ENCODE peak calls at places on chromosomes 7 and 10, in four cellular contexts. One of them, this sample, is unnamed.

GRCh38 chr7:74033372-74034311 is 5.7 kb downstream of the ELN start:
- DNase-seq in PC-3: no peak
- DNase-seq in fibroblast of lung: peak; percentile 72
- DNase-seq in SK-N-SH: peak; percentile 97
- DNase-seq in this sample: no peak

GRCh38 chr7:136400877-136401276 is 423.7 kb upstream of the MTPN start:
- DNase-seq in fibroblast of lung: no peak
- DNase-seq in PC-3: no peak
- DNase-seq in SK-N-SH: no peak
- DNase-seq in this sample: no peak

GRCh38 chr10:130111848-130112180 is 1.2 kb upstream of the C10orf143 start:
- DNase-seq in fibroblast of lung: no peak
- DNase-seq in PC-3: no peak
- DNase-seq in SK-N-SH: no peak
- DNase-seq in this sample: no peak

GRCh38 chr7:138752568-138753518 is 45.0 kb upstream of the TMEM213 start:
- DNase-seq in PC-3: peak; percentile 98
- DNase-seq in SK-N-SH: peak; percentile 43
- DNase-seq in fibroblast of lung: no peak
- DNase-seq in this sample: no peak

GRCh38 chr10:109665321-109665720 is 258.0 kb downstream of the XPNPEP1 start:
- DNase-seq in PC-3: no peak
- DNase-seq in SK-N-SH: no peak
- DNase-seq in fibroblast of lung: no peak
- DNase-seq in this sample: no peak

GRCh38 chr7:102412548-102412947 is 16.4 kb downstream of the PRKRIP1 start:
- DNase-seq in fibroblast of lung: peak; percentile 25
- DNase-seq in PC-3: peak; percentile 43
- DNase-seq in SK-N-SH: peak; percentile 73
- DNase-seq in this sample: no peak

GRCh38 chr7:41699532-41699931 is 3.4 kb downstream of the INHBA start:
- DNase-seq in PC-3: no peak
- DNase-seq in SK-N-SH: no peak
- DNase-seq in fibroblast of lung: no peak
- DNase-seq in this sample: no peak

GRCh38 chr10:22554481-22555182 is 159.7 kb downstream of the PIP4K2A start:
- DNase-seq in PC-3: no peak
- DNase-seq in fibroblast of lung: peak; percentile 93
- DNase-seq in SK-N-SH: peak; percentile 57
- DNase-seq in this sample: no peak

GRCh38 chr10:124999433-125000365 is 57.8 kb downstream of the ZRANB1 start:
- DNase-seq in SK-N-SH: peak; percentile 27
- DNase-seq in fibroblast of lung: peak; percentile 95
- DNase-seq in PC-3: no peak
- DNase-seq in this sample: no peak

GRCh38 chr7:127976056-127976455 is 55.2 kb downstream of the LRRC4 start:
- DNase-seq in SK-N-SH: no peak
- DNase-seq in fibroblast of lung: peak; percentile 23
- DNase-seq in PC-3: no peak
- DNase-seq in this sample: no peak

GRCh38 chr7:98870071-98870651 is 347 bp upstream of the TMEM130 start:
- DNase-seq in fibroblast of lung: peak; percentile 16
- DNase-seq in SK-N-SH: peak; percentile 86
- DNase-seq in PC-3: peak; percentile 27
- DNase-seq in this sample: no peak

GRCh38 chr10:62691331-62691730 is 113.2 kb upstream of the ADO start:
- DNase-seq in PC-3: no peak
- DNase-seq in fibroblast of lung: no peak
- DNase-seq in SK-N-SH: no peak
- DNase-seq in this sample: no peak

GRCh38 chr7:23783115-23783514 is 73.1 kb downstream of the STK31 start:
- DNase-seq in PC-3: no peak
- DNase-seq in fibroblast of lung: no peak
- DNase-seq in SK-N-SH: no peak
- DNase-seq in this sample: no peak

GRCh38 chr7:90516257-90516656 is 46.8 kb downstream of the PTTG1IP2 start:
- DNase-seq in fibroblast of lung: no peak
- DNase-seq in SK-N-SH: no peak
- DNase-seq in PC-3: no peak
- DNase-seq in this sample: no peak

GRCh38 chr10:78415111-78415510 is 381.4 kb downstream of the RPS24 start:
- DNase-seq in SK-N-SH: no peak
- DNase-seq in fibroblast of lung: no peak
- DNase-seq in PC-3: no peak
- DNase-seq in this sample: no peak

GRCh38 chr7:12423355-12423994 is 19.8 kb upstream of the VWDE start:
- DNase-seq in fibroblast of lung: peak; percentile 77
- DNase-seq in PC-3: peak; percentile 87
- DNase-seq in SK-N-SH: no peak
- DNase-seq in this sample: no peak

GRCh38 chr7:114478384-114478783 is 63.8 kb downstream of the FOXP2 start:
- DNase-seq in fibroblast of lung: peak; percentile 42
- DNase-seq in SK-N-SH: no peak
- DNase-seq in PC-3: no peak
- DNase-seq in this sample: no peak

GRCh38 chr10:14971867-14972448 is 12.8 kb downstream of the MEIG1 start:
- DNase-seq in fibroblast of lung: no peak
- DNase-seq in PC-3: peak; percentile 13
- DNase-seq in SK-N-SH: no peak
- DNase-seq in this sample: no peak

GRCh38 chr7:7870590-7870989 is 98.0 kb upstream of the GLCCI1 start:
- DNase-seq in fibroblast of lung: no peak
- DNase-seq in SK-N-SH: no peak
- DNase-seq in PC-3: no peak
- DNase-seq in this sample: no peak

GRCh38 chr7:133047321-133047720 is 34.6 kb downstream of the CHCHD3 start:
- DNase-seq in SK-N-SH: no peak
- DNase-seq in PC-3: no peak
- DNase-seq in fibroblast of lung: no peak
- DNase-seq in this sample: no peak

GRCh38 chr10:65328486-65328885 is 1597.3 kb upstream of the LRRTM3 start:
- DNase-seq in PC-3: no peak
- DNase-seq in SK-N-SH: no peak
- DNase-seq in fibroblast of lung: no peak
- DNase-seq in this sample: no peak

GRCh38 chr7:118352854-118353453 is 128.4 kb downstream of the ANKRD7 start:
- DNase-seq in SK-N-SH: peak; percentile 16
- DNase-seq in PC-3: peak; percentile 56
- DNase-seq in fibroblast of lung: peak; percentile 31
- DNase-seq in this sample: no peak

GRCh38 chr10:96740579-96741281 is 20.4 kb upstream of the PIK3AP1 start:
- DNase-seq in SK-N-SH: no peak
- DNase-seq in fibroblast of lung: no peak
- DNase-seq in PC-3: no peak
- DNase-seq in this sample: no peak

GRCh38 chr7:106770191-106770590 is 94.9 kb upstream of the PIK3CG start:
- DNase-seq in fibroblast of lung: peak; percentile 76
- DNase-seq in SK-N-SH: no peak
- DNase-seq in PC-3: peak; percentile 91
- DNase-seq in this sample: peak; percentile 30

GRCh38 chr7:94908204-94909022 is 1.0 kb downstream of the PPP1R9A start:
- DNase-seq in PC-3: peak; percentile 43
- DNase-seq in fibroblast of lung: peak; percentile 21
- DNase-seq in SK-N-SH: peak; percentile 64
- DNase-seq in this sample: no peak

DNA sequence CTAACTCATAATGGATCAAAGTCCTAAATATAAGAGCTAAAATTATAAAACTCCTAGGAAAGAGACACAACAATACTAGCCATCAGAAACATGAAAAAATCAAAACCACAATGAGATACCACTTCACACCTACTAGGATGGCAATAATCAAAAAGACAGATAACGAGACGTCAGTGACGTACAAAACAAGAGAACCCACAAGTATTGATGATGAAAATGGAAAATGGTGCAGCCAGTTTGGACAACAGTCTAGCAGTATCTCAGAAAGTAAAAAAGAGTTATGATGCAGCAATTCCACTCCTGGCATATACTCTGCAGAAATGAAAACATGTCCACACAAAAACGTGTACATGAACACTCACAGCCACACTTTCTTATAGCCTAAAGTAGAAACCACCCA is 173.5 kb downstream of the SRPK2 start:
- DNase-seq in SK-N-SH: no peak
- DNase-seq in PC-3: no peak
- DNase-seq in fibroblast of lung: no peak
- DNase-seq in this sample: no peak
- H4K20me1 ChIP-seq in SK-N-SH: peaks cover 85% of the 10 kb centered on the region
- H4K20me1 ChIP-seq in PC-3: no peaks in the 10 kb centered on the region
- H4K20me1 ChIP-seq in fibroblast of lung: no peaks in the 10 kb centered on the region
- H4K20me1 ChIP-seq in this sample: no peaks in the 10 kb centered on the region

GRCh38 chr7:17930546-17930945 is 9.7 kb downstream of the SNX13 start:
- DNase-seq in fibroblast of lung: no peak
- DNase-seq in PC-3: no peak
- DNase-seq in SK-N-SH: no peak
- DNase-seq in this sample: no peak

GRCh38 chr7:17929647-17930395 is 10.5 kb downstream of the SNX13 start:
- DNase-seq in SK-N-SH: no peak
- DNase-seq in PC-3: no peak
- DNase-seq in fibroblast of lung: no peak
- DNase-seq in this sample: no peak

GRCh38 chr7:17932770-17933169 is 7.5 kb downstream of the SNX13 start:
- DNase-seq in PC-3: no peak
- DNase-seq in fibroblast of lung: no peak
- DNase-seq in SK-N-SH: no peak
- DNase-seq in this sample: no peak

GRCh38 chr7:17928055-17928454 is 12.2 kb downstream of the SNX13 start:
- DNase-seq in fibroblast of lung: no peak
- DNase-seq in PC-3: no peak
- DNase-seq in SK-N-SH: no peak
- DNase-seq in this sample: no peak

DNA sequence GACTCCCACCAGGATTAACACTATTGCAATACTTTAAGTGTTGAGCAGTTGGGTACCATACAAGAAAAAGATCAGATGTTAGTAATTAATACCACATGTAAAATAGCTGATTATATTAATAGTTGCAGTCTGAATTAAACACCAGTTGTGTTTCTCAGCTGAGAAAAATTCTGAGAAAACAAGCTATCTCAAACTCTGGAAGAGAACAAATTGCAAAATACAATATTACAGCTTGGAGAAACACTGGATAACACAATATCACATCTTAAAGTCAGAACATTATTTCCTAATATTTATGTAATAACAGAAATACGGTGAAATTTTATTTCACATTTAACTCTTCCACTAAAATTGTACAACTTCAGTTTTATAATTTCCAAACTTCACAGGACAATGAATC is 9.2 kb downstream of the SNX13 start:
- DNase-seq in PC-3: no peak
- DNase-seq in fibroblast of lung: no peak
- DNase-seq in SK-N-SH: no peak
- DNase-seq in this sample: no peak
- H4K20me1 ChIP-seq in PC-3: peaks cover 19% of the 10 kb centered on the region
- H4K20me1 ChIP-seq in fibroblast of lung: no peaks in the 10 kb centered on the region
- H4K20me1 ChIP-seq in SK-N-SH: peaks cover 40% of the 10 kb centered on the region
- H4K20me1 ChIP-seq in this sample: peaks cover 4% of the 10 kb centered on the region

DNA sequence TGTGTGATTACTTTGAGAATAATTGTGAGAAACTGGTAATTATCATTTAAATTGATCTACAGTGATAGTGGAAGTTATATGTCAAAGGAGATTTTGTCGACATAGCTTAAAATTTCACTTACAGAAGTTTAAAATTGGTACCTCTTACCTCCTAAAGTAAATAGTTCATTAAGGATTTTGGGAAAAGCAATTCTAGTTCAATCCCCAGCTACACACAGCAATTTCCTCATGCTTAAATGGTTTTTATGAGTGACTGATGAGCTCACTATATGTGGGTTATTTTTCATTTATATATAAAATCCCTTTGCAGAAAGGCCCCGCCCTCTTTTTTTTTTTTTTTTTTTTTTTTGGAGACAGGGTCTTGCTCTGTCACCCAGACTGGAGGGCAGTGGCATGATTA is 12.7 kb downstream of the KMT2E start:
- DNase-seq in fibroblast of lung: no peak
- DNase-seq in PC-3: peak; percentile 36
- DNase-seq in SK-N-SH: no peak
- DNase-seq in this sample: no peak
- H4K20me1 ChIP-seq in fibroblast of lung: peaks cover 12% of the 10 kb centered on the region
- H4K20me1 ChIP-seq in PC-3: peaks cover 41% of the 10 kb centered on the region
- H4K20me1 ChIP-seq in SK-N-SH: peaks cover 100% of the 10 kb centered on the region
- H4K20me1 ChIP-seq in this sample: peaks cover 17% of the 10 kb centered on the region

GRCh38 chr10:68957284-68957615 is 1.3 kb downstream of the DDX21 start:
- DNase-seq in PC-3: no peak
- DNase-seq in fibroblast of lung: no peak
- DNase-seq in SK-N-SH: no peak
- DNase-seq in this sample: no peak

GRCh38 chr10:68957654-68958053 is 1.7 kb downstream of the DDX21 start:
- DNase-seq in fibroblast of lung: peak; percentile 8
- DNase-seq in PC-3: peak; percentile 33
- DNase-seq in SK-N-SH: peak; percentile 10
- DNase-seq in this sample: no peak

GRCh38 chr10:68959695-68960524 is 3.9 kb downstream of the DDX21 start:
- DNase-seq in SK-N-SH: no peak
- DNase-seq in fibroblast of lung: no peak
- DNase-seq in PC-3: no peak
- DNase-seq in this sample: no peak

GRCh38 chr10:68963151-68963550 is 7.2 kb downstream of the DDX21 start:
- DNase-seq in SK-N-SH: no peak
- DNase-seq in PC-3: no peak
- DNase-seq in fibroblast of lung: no peak
- DNase-seq in this sample: no peak
- H4K20me1 ChIP-seq in SK-N-SH: peaks cover 47% of the 10 kb centered on the region
- H4K20me1 ChIP-seq in PC-3: peaks cover 72% of the 10 kb centered on the region
- H4K20me1 ChIP-seq in fibroblast of lung: peaks cover 3% of the 10 kb centered on the region
- H4K20me1 ChIP-seq in this sample: peaks cover 29% of the 10 kb centered on the region